ENCODE peak calls at places on chromosome 4, in seven cellular contexts. C, J, D, A, K, O and H are unnamed samples.
A peak's percentile ranks its signal among the peaks of the same experiment; 100 is the strongest.

GRCh38 chr4:1245481-1246051 is 3.4 kb downstream of the CTBP1 start:
- DNase-seq in C (no peak), J (peak; percentile 51), D (no peak), A (no peak), K (peak; percentile 44), O (peak; percentile 32), H (no peak)

GRCh38 chr4:124322234-124322831 is 390.2 kb downstream of the ANKRD50 start:
- DNase-seq in C (peak; percentile 64), J (no peak), D (peak; percentile 78), A (no peak), K (no peak), O (no peak), H (peak; percentile 73)

GRCh38 chr4:52410971-52411370 is 248.1 kb downstream of the USP46 start:
- DNase-seq in C (no peak), J (no peak), D (no peak), A (no peak), K (no peak), O (no peak), H (no peak)

GRCh38 chr4:14566518-14566917 is 435.8 kb upstream of the CPEB2 start:
- DNase-seq in C (peak; percentile 52), J (no peak), D (no peak), A (no peak), K (no peak), O (no peak), H (peak; percentile 25)

GRCh38 chr4:54661686-54662085 is 3.9 kb downstream of the KIT start:
- DNase-seq in C (peak; percentile 96), J (no peak), D (no peak), A (no peak), K (no peak), O (no peak), H (peak; percentile 55)

GRCh38 chr4:102344520-102344954 is 745 bp downstream of the SLC39A8 start:
- DNase-seq in C (peak; percentile 38), J (peak; percentile 90), D (peak; percentile 89), A (no peak), K (peak; percentile 84), O (peak; percentile 60), H (peak; percentile 52)

GRCh38 chr4:128517096-128517738 is 229.6 kb upstream of the PGRMC2 start:
- DNase-seq in C (peak; percentile 88), J (no peak), D (peak; percentile 87), A (no peak), K (no peak), O (no peak), H (peak; percentile 52)

GRCh38 chr4:53586121-53586816 is 5.0 kb downstream of the LNX1 start:
- DNase-seq in C (peak; percentile 93), J (no peak), D (peak; percentile 46), A (no peak), K (no peak), O (no peak), H (peak; percentile 97)

GRCh38 chr4:89303177-89303576 is 4.4 kb downstream of the GPRIN3 start:
- DNase-seq in C (no peak), J (no peak), D (no peak), A (peak; percentile 67), K (peak; percentile 51), O (no peak), H (no peak)

GRCh38 chr4:6262176-6262575 is 7.5 kb upstream of the WFS1 start:
- DNase-seq in C (no peak), J (peak; percentile 9), D (no peak), A (no peak), K (peak; percentile 4), O (no peak), H (no peak)

GRCh38 chr4:134328741-134329140 is 127.2 kb upstream of the PABPC4L start:
- DNase-seq in C (no peak), J (no peak), D (no peak), A (no peak), K (no peak), O (no peak), H (no peak)

GRCh38 chr4:87551361-87551760 is 22.2 kb upstream of the SPARCL1 start:
- DNase-seq in C (no peak), J (no peak), D (peak; percentile 6), A (no peak), K (no peak), O (no peak), H (no peak)

GRCh38 chr4:64781737-64782326 is 372.6 kb upstream of the TECRL start:
- DNase-seq in C (peak; percentile 38), J (no peak), D (peak; percentile 65), A (no peak), K (no peak), O (no peak), H (peak; percentile 40)

GRCh38 chr4:37837446-37837845 is 11.0 kb downstream of the PGM2 start:
- DNase-seq in C (peak; percentile 70), J (no peak), D (no peak), A (no peak), K (no peak), O (no peak), H (peak; percentile 90)

GRCh38 chr4:25345880-25346279 is 31.2 kb upstream of the ANAPC4 start:
- DNase-seq in C (peak; percentile 30), J (no peak), D (no peak), A (no peak), K (no peak), O (no peak), H (no peak)

GRCh38 chr4:2805712-2806391 is 13.0 kb downstream of the SH3BP2 start:
- DNase-seq in C (no peak), J (peak; percentile 79), D (no peak), A (peak; percentile 96), K (peak; percentile 90), O (no peak), H (no peak)

GRCh38 chr4:142473960-142474338 is 372.2 kb downstream of the INPP4B start:
- DNase-seq in C (no peak), J (no peak), D (no peak), A (no peak), K (no peak), O (no peak), H (no peak)

GRCh38 chr4:112144546-112145325 is 518 bp upstream of the FAM241A start:
- DNase-seq in C (no peak), J (peak; percentile 65), D (no peak), A (no peak), K (peak; percentile 46), O (no peak), H (no peak)
- H3K4me3 ChIP-seq in C (peak overlapping the region; percentile 40), J (no peak overlapping the region), D (no peak overlapping the region), A (peak overlapping the region; percentile 79), K (peak overlapping the region; percentile 84), O (peak overlapping the region; percentile 72), H (peak overlapping the region; percentile 21)

GRCh38 chr4:10061650-10062415 is 40.5 kb upstream of the SLC2A9 start:
- DNase-seq in C (peak; percentile 45), J (no peak), D (no peak), A (no peak), K (no peak), O (no peak), H (peak; percentile 65)

GRCh38 chr4:10066704-10067651 is 45.7 kb upstream of the SLC2A9 start:
- DNase-seq in C (no peak), J (no peak), D (no peak), A (no peak), K (no peak), O (no peak), H (no peak)

GRCh38 chr4:10066206-10066605 is 44.9 kb upstream of the SLC2A9 start:
- DNase-seq in C (no peak), J (no peak), D (no peak), A (no peak), K (no peak), O (no peak), H (no peak)

GRCh38 chr4:10058371-10058770 is 37.1 kb upstream of the SLC2A9 start:
- DNase-seq in C (no peak), J (no peak), D (no peak), A (no peak), K (no peak), O (no peak), H (no peak)

DNA sequence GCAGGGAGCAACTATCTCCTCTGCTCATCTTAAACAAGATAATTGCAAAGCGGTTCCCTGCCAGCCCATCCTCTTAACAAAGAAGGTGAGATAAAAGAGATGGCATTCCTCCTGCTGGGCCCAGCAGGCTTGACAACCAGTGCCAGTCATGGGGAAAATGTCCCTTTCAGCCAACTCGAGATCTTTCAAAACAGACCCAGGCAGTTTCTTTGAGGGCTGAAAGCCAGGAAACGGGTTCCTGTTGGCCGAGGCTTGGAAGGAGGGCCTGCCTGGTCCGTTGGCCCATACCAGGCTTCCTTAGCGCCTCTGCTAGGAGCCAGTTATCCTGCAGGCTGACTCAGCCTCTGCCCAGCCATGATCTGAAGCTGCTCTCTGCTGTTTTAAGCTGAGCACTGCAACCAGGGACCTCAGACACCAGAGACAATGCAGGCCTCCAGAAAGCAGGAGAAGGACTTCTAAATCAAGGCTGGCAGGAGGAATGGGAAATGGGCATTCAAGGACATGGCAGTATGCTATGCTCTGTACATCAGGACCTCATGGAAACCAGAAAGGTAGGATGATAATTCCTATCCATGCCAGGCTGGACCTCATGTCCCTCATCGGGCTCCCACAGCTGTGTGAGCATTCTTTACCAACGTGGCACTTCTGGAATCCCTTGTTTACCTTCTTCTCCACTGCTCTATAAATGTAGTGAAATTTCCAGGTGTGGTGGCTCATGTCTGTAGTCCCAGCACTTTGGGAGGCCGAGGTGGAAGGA is 42.4 kb upstream of the SLC2A9 start:
- DNase-seq in C (peak; percentile 73), J (peak; percentile 87), D (no peak), A (no peak), K (peak; percentile 66), O (peak; percentile 72), H (peak; percentile 88)
- H3K4me3 ChIP-seq in C (no peak overlapping the region), J (no peak overlapping the region), D (no peak overlapping the region), A (no peak overlapping the region), K (no peak overlapping the region), O (no peak overlapping the region), H (no peak overlapping the region)

GRCh38 chr4:151313306-151314028 is 11.9 kb downstream of the SH3D19 start:
- DNase-seq in C (no peak), J (no peak), D (no peak), A (no peak), K (no peak), O (peak; percentile 76), H (no peak)

GRCh38 chr4:151316645-151317044 is 8.8 kb downstream of the SH3D19 start:
- DNase-seq in C (no peak), J (no peak), D (no peak), A (peak; percentile 56), K (no peak), O (peak; percentile 37), H (no peak)

GRCh38 chr4:151318310-151319006 is 6.9 kb downstream of the SH3D19 start:
- DNase-seq in C (no peak), J (no peak), D (peak; percentile 9), A (no peak), K (no peak), O (no peak), H (no peak)

GRCh38 chr4:151315212-151315886 is 10.1 kb downstream of the SH3D19 start:
- DNase-seq in C (no peak), J (no peak), D (no peak), A (no peak), K (no peak), O (no peak), H (peak; percentile 26)

DNA sequence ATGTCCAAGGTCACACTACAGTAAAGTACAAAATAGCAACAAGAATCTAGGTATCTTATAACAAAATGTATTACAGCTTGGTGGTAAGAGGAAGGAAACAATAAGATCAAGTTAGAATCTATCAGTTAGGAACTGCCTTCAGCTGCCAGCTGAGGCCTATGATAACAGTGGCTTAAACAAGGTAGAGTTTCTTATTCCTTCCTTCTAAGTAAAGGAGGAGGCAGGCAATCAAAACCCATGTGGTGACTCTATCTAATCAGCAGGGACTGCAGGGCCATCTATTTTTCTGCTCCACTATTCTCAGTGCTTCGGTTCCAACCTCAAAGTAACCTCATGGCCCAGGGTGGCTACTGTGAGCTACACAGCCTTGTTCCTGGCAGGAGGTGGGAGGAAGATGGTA is 10.9 kb downstream of the SH3D19 start:
- DNase-seq in C (no peak), J (no peak), D (no peak), A (no peak), K (no peak), O (no peak), H (no peak)
- H3K4me3 ChIP-seq in C (no peak overlapping the region), J (no peak overlapping the region), D (no peak overlapping the region), A (no peak overlapping the region), K (no peak overlapping the region), O (no peak overlapping the region), H (no peak overlapping the region)

GRCh38 chr4:7558436-7558835 is 123.7 kb upstream of the PSAPL1 start:
- DNase-seq in C (no peak), J (peak; percentile 31), D (no peak), A (no peak), K (no peak), O (no peak), H (no peak)
- H3K4me3 ChIP-seq in C (no peak overlapping the region), J (no peak overlapping the region), D (no peak overlapping the region), A (no peak overlapping the region), K (no peak overlapping the region), O (no peak overlapping the region), H (no peak overlapping the region)